ENCODE peak calls at places on chromosomes 13 and 19, in eight cellular contexts. Z, B, D, E, Q, M, J and A are unnamed samples.

GRCh38 chr19:47157455-47158321 is 27.1 kb downstream of the SAE1 start:
- DNase-seq in E (peak; percentile 49), D (no peak), J (peak; percentile 31), Q (peak; percentile 84), Z (no peak), B (peak; percentile 85), M (peak; percentile 9), A (no peak)

GRCh38 chr19:49058592-49058991 is 1.0 kb upstream of the CGB7 start:
- DNase-seq in E (no peak), B (no peak), J (no peak), M (no peak), D (no peak), Q (no peak), Z (no peak), A (no peak)

GRCh38 chr19:7623725-7624603 is 5.4 kb downstream of the XAB2 start:
- DNase-seq in J (no peak), D (no peak), B (no peak), Q (no peak), Z (no peak), M (no peak), E (no peak), A (no peak)

GRCh38 chr13:48679941-48680630 is 26.4 kb downstream of the CYSLTR2 start:
- DNase-seq in E (no peak), Q (no peak), Z (no peak), M (no peak), B (no peak), J (no peak), D (no peak), A (no peak)

GRCh38 chr19:48646192-48646911 is 365 bp upstream of the CA11 start:
- DNase-seq in M (peak; percentile 93), Z (no peak), E (peak; percentile 81), D (peak; percentile 95), Q (peak; percentile 98), J (peak; percentile 90), B (peak; percentile 85), A (no peak)

GRCh38 chr19:50926144-50926543 is 14.9 kb upstream of the KLK4 start:
- DNase-seq in D (no peak), J (no peak), M (no peak), Z (no peak), Q (no peak), E (peak; percentile 44), B (no peak), A (no peak)

GRCh38 chr19:38683393-38684077 is 36.1 kb downstream of the ACTN4 start:
- DNase-seq in Q (peak; percentile 95), D (peak; percentile 91), J (peak; percentile 91), B (no peak), Z (no peak), M (no peak), E (peak; percentile 96), A (no peak)

GRCh38 chr13:32391101-32391620 is 36.8 kb downstream of the N4BP2L1 start:
- DNase-seq in E (no peak), Q (no peak), B (peak; percentile 13), M (no peak), D (no peak), Z (no peak), J (no peak), A (no peak)

GRCh38 chr13:20254076-20254475 is 22.0 kb upstream of the GJB6 start:
- DNase-seq in E (peak; percentile 63), D (no peak), J (no peak), Z (no peak), B (no peak), Q (no peak), M (no peak), A (no peak)

GRCh38 chr13:80931766-80932165 is 590.8 kb upstream of the SPRY2 start:
- DNase-seq in Z (no peak), D (no peak), B (no peak), E (no peak), J (no peak), Q (no peak), M (no peak), A (no peak)

GRCh38 chr19:38557205-38557799 is 60.5 kb downstream of the MAP4K1 start:
- DNase-seq in J (no peak), Q (no peak), D (no peak), E (peak; percentile 27), B (no peak), Z (no peak), M (no peak), A (no peak)

GRCh38 chr13:97272526-97272925 is 50.4 kb downstream of the MBNL2 start:
- DNase-seq in J (no peak), Q (no peak), Z (no peak), D (no peak), E (no peak), M (no peak), B (no peak), A (no peak)

GRCh38 chr13:46184277-46184699 is 2.3 kb upstream of the LCP1 start:
- DNase-seq in Q (peak; percentile 87), B (peak; percentile 38), Z (no peak), J (no peak), D (no peak), M (no peak), E (peak; percentile 43), A (no peak)

GRCh38 chr13:39196957-39197644 is 158.8 kb downstream of the NHLRC3 start:
- DNase-seq in B (no peak), Q (no peak), J (no peak), Z (no peak), E (peak; percentile 35), M (no peak), D (no peak), A (no peak)

GRCh38 chr19:7074705-7075282 is 5.3 kb downstream of the ZNF557 start:
- DNase-seq in B (no peak), D (no peak), M (no peak), Z (no peak), Q (no peak), J (no peak), E (no peak), A (no peak)

GRCh38 chr19:41872775-41873647 is 4.1 kb upstream of the CD79A start:
- DNase-seq in B (peak; percentile 66), D (peak; percentile 84), Q (no peak), M (peak; percentile 42), E (peak; percentile 75), J (peak; percentile 86), Z (no peak), A (no peak)

GRCh38 chr19:50759886-50760285 is 10.4 kb upstream of the GPR32 start:
- DNase-seq in B (no peak), J (no peak), Z (no peak), M (no peak), Q (no peak), D (no peak), E (peak; percentile 44), A (no peak)

GRCh38 chr13:22175815-22176214 is 504.9 kb downstream of the FGF9 start:
- DNase-seq in Z (no peak), Q (no peak), M (no peak), B (no peak), E (no peak), J (no peak), D (no peak), A (no peak)

GRCh38 chr19:33948651-33949335 is 152.1 kb downstream of the KCTD15 start:
- DNase-seq in M (no peak), Z (no peak), Q (peak; percentile 61), E (no peak), J (no peak), D (no peak), B (no peak), A (no peak)

GRCh38 chr19:33947565-33947964 is 150.9 kb downstream of the KCTD15 start:
- DNase-seq in B (no peak), Q (peak; percentile 48), M (no peak), J (no peak), D (no peak), Z (no peak), E (no peak), A (no peak)

GRCh38 chr19:33950141-33950805 is 153.6 kb downstream of the KCTD15 start:
- DNase-seq in M (no peak), J (no peak), E (no peak), B (no peak), D (no peak), Q (peak; percentile 54), Z (no peak), A (no peak)

GRCh38 chr19:33941133-33941532 is 144.5 kb downstream of the KCTD15 start:
- DNase-seq in D (no peak), B (no peak), M (no peak), E (no peak), J (no peak), Z (no peak), Q (no peak), A (no peak)

GRCh38 chr19:33946535-33947323 is 150.1 kb downstream of the KCTD15 start:
- DNase-seq in D (no peak), J (no peak), E (no peak), B (no peak), Q (peak; percentile 14), M (no peak), Z (no peak), A (no peak)
- H3K4me3 ChIP-seq in D (no peak overlapping the region), J (no peak overlapping the region), E (no peak overlapping the region), B (no peak overlapping the region), Q (no peak overlapping the region), M (no peak overlapping the region), Z (no peak overlapping the region), A (no peak overlapping the region)

GRCh38 chr19:54190503-54190941 is 586 bp upstream of the TSEN34 start:
- DNase-seq in J (peak; percentile 99), B (peak; percentile 93), Z (peak; percentile 97), E (peak; percentile 99), M (peak; percentile 99), Q (peak; percentile 100), D (peak; percentile 100), A (peak; percentile 98)
- H3K4me3 ChIP-seq in J (peak overlapping the region; percentile 57), B (peak overlapping the region; percentile 71), Z (peak overlapping the region; percentile 76), E (peak overlapping the region; percentile 74), M (peak overlapping the region; percentile 98), Q (peak overlapping the region; percentile 75), D (peak overlapping the region; percentile 20), A (peak overlapping the region; percentile 68)

GRCh38 chr13:43020794-43021193 is 2.6 kb upstream of the DNAJC15 start:
- DNase-seq in D (no peak), E (peak; percentile 63), B (no peak), J (no peak), Q (no peak), M (no peak), Z (no peak), A (no peak)
- H3K4me3 ChIP-seq in D (no peak overlapping the region), E (no peak overlapping the region), B (no peak overlapping the region), J (no peak overlapping the region), Q (no peak overlapping the region), M (no peak overlapping the region), Z (no peak overlapping the region), A (no peak overlapping the region)

DNA sequence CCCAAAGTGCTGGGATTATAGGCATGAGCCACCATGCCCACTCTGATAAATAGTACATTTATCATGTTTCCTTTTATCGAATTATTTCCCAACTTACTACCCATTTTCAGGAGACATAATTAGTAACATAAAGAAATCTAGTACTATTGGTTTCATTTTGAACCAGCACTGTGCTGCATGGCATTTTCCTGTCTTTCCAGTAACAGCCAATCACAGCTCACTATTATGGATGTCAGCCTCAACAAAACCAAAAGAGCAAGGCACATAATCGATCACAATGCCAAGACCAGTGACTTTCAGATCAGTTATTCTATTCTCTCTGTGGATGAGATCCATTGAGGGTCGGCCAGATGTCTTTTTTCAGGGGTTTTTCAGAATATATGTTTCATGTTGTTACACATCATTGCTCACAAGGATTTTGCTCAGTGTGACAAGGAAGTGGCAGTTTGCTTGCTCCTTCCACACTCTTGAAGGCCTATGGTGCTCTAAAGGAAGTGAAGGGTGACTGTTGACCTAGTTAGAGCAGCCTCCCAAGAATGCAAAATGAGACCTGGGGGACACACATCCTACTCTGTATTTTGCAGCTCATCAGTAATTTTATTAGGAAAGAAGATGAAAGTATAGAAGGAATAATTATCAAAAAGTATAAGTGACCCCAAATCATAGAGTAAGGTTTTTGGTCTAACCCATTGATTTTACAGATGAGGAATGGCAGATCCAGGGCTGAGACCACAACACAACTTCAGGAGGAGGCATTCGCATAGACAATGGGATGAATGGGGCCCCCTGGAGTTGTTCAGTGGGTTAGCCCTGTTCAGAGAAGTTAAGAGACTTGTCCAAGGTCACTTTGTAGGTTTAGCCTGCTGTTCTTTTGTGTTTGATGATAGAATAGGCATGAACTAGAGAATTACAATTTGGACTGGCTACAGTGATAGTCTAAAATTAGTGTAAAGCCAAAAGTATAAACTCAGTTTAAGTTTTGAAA is 233.6 kb downstream of the KCNRG start:
- DNase-seq in B (no peak), M (no peak), Z (no peak), Q (no peak), J (no peak), D (no peak), E (no peak), A (no peak)
- H3K4me3 ChIP-seq in B (no peak overlapping the region), M (no peak overlapping the region), Z (no peak overlapping the region), Q (no peak overlapping the region), J (no peak overlapping the region), D (no peak overlapping the region), E (no peak overlapping the region), A (no peak overlapping the region)